ENCODE peak calls at places on chromosomes 2 and 18, in nine cellular contexts. One of them, this sample, is unnamed.

GRCh38 chr2:163662141-163662780 is 73.5 kb downstream of the FIGN start:
- DNase-seq in H9: no peak
- DNase-seq in lower lobe of right lung: no peak
- DNase-seq in CD8-positive, alpha-beta memory T cell: no peak
- DNase-seq in tibial artery: no peak
- DNase-seq in heart left ventricle: no peak
- DNase-seq in lung: no peak
- DNase-seq in endothelial cell of umbilical vein: no peak
- DNase-seq in MM.1S: no peak
- DNase-seq in this sample: no peak

GRCh38 chr2:126879348-126880261 is 19.1 kb upstream of the TEX51 start:
- DNase-seq in endothelial cell of umbilical vein: no peak
- DNase-seq in tibial artery: no peak
- DNase-seq in lung: no peak
- DNase-seq in heart left ventricle: no peak
- DNase-seq in CD8-positive, alpha-beta memory T cell: no peak
- DNase-seq in lower lobe of right lung: no peak
- DNase-seq in MM.1S: no peak
- DNase-seq in H9: peak; percentile 10
- DNase-seq in this sample: no peak

GRCh38 chr2:205012961-205013360 is 467.7 kb downstream of the PARD3B start:
- DNase-seq in heart left ventricle: no peak
- DNase-seq in lung: no peak
- DNase-seq in H9: no peak
- DNase-seq in MM.1S: no peak
- DNase-seq in endothelial cell of umbilical vein: no peak
- DNase-seq in lower lobe of right lung: no peak
- DNase-seq in CD8-positive, alpha-beta memory T cell: no peak
- DNase-seq in tibial artery: no peak
- DNase-seq in this sample: no peak

GRCh38 chr2:226673314-226673723 is 126.3 kb downstream of the IRS1 start:
- DNase-seq in tibial artery: no peak
- DNase-seq in lower lobe of right lung: no peak
- DNase-seq in lung: no peak
- DNase-seq in heart left ventricle: no peak
- DNase-seq in CD8-positive, alpha-beta memory T cell: no peak
- DNase-seq in MM.1S: no peak
- DNase-seq in endothelial cell of umbilical vein: no peak
- DNase-seq in H9: no peak
- DNase-seq in this sample: peak; percentile 83

GRCh38 chr2:173614265-173614930 is 259.7 kb downstream of the CDCA7 start:
- DNase-seq in lung: no peak
- DNase-seq in MM.1S: no peak
- DNase-seq in heart left ventricle: no peak
- DNase-seq in tibial artery: no peak
- DNase-seq in lower lobe of right lung: no peak
- DNase-seq in endothelial cell of umbilical vein: no peak
- DNase-seq in CD8-positive, alpha-beta memory T cell: no peak
- DNase-seq in H9: no peak
- DNase-seq in this sample: peak; percentile 51

GRCh38 chr2:85470850-85471800 is 52.6 kb downstream of the SH2D6 start:
- DNase-seq in tibial artery: no peak
- DNase-seq in H9: no peak
- DNase-seq in lung: no peak
- DNase-seq in lower lobe of right lung: no peak
- DNase-seq in MM.1S: no peak
- DNase-seq in endothelial cell of umbilical vein: peak; percentile 22
- DNase-seq in heart left ventricle: no peak
- DNase-seq in CD8-positive, alpha-beta memory T cell: no peak
- DNase-seq in this sample: peak; percentile 92

GRCh38 chr2:86393521-86394490 is 47.4 kb upstream of the KDM3A start:
- DNase-seq in H9: no peak
- DNase-seq in tibial artery: no peak
- DNase-seq in lung: peak; percentile 39
- DNase-seq in heart left ventricle: peak; percentile 38
- DNase-seq in lower lobe of right lung: peak; percentile 49
- DNase-seq in MM.1S: peak; percentile 34
- DNase-seq in endothelial cell of umbilical vein: peak; percentile 59
- DNase-seq in CD8-positive, alpha-beta memory T cell: no peak
- DNase-seq in this sample: peak; percentile 94

GRCh38 chr18:79944126-79944731 is 7.2 kb downstream of the SLC66A2 start:
- DNase-seq in H9: peak; percentile 28
- DNase-seq in lower lobe of right lung: peak; percentile 32
- DNase-seq in endothelial cell of umbilical vein: no peak
- DNase-seq in tibial artery: no peak
- DNase-seq in lung: no peak
- DNase-seq in MM.1S: no peak
- DNase-seq in CD8-positive, alpha-beta memory T cell: no peak
- DNase-seq in heart left ventricle: no peak
- DNase-seq in this sample: no peak

GRCh38 chr18:77071711-77072292 is 60.8 kb downstream of the MBP start:
- DNase-seq in MM.1S: no peak
- DNase-seq in H9: no peak
- DNase-seq in endothelial cell of umbilical vein: peak; percentile 90
- DNase-seq in tibial artery: no peak
- DNase-seq in lung: no peak
- DNase-seq in CD8-positive, alpha-beta memory T cell: peak; percentile 66
- DNase-seq in lower lobe of right lung: no peak
- DNase-seq in heart left ventricle: no peak
- DNase-seq in this sample: no peak

GRCh38 chr18:77069931-77070330 is 62.7 kb downstream of the MBP start:
- DNase-seq in heart left ventricle: no peak
- DNase-seq in lung: no peak
- DNase-seq in H9: no peak
- DNase-seq in lower lobe of right lung: no peak
- DNase-seq in CD8-positive, alpha-beta memory T cell: peak; percentile 51
- DNase-seq in MM.1S: no peak
- DNase-seq in tibial artery: no peak
- DNase-seq in endothelial cell of umbilical vein: no peak
- DNase-seq in this sample: no peak

GRCh38 chr18:77069482-77069881 is 63.1 kb downstream of the MBP start:
- DNase-seq in lung: no peak
- DNase-seq in endothelial cell of umbilical vein: no peak
- DNase-seq in CD8-positive, alpha-beta memory T cell: no peak
- DNase-seq in H9: no peak
- DNase-seq in MM.1S: no peak
- DNase-seq in lower lobe of right lung: no peak
- DNase-seq in heart left ventricle: no peak
- DNase-seq in tibial artery: no peak
- DNase-seq in this sample: no peak

GRCh38 chr18:77071061-77071460 is 61.5 kb downstream of the MBP start:
- DNase-seq in heart left ventricle: no peak
- DNase-seq in H9: no peak
- DNase-seq in MM.1S: no peak
- DNase-seq in lung: no peak
- DNase-seq in lower lobe of right lung: no peak
- DNase-seq in CD8-positive, alpha-beta memory T cell: no peak
- DNase-seq in endothelial cell of umbilical vein: no peak
- DNase-seq in tibial artery: no peak
- DNase-seq in this sample: no peak

DNA sequence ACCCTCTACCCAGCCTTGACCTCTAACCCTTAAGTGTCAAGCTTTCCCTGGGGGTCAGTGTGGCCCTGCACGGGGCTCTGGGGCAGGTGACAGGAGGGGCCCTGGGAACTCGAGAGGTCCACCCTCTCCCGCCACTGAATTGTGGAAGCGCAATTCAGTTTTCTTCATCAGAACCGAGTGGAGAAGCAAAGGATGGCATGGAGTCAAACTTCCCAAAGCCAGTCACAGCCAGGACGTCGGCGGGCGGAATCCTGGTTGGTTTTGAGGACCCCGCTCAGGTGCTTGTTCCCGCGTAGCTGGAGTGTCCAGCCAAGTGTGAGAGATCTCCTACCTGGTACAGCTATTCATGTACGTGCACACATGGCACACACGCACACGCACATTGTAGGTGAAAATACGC is 62.0 kb downstream of the MBP start:
- DNase-seq in MM.1S: no peak
- DNase-seq in endothelial cell of umbilical vein: no peak
- DNase-seq in tibial artery: no peak
- DNase-seq in CD8-positive, alpha-beta memory T cell: no peak
- DNase-seq in H9: no peak
- DNase-seq in lung: no peak
- DNase-seq in heart left ventricle: no peak
- DNase-seq in lower lobe of right lung: no peak
- DNase-seq in this sample: no peak
- H3K4me1 ChIP-seq in MM.1S: peaks cover 8% of the 10 kb centered on the region
- H3K4me1 ChIP-seq in endothelial cell of umbilical vein: peaks cover 59% of the 10 kb centered on the region
- H3K4me1 ChIP-seq in tibial artery: peaks cover 38% of the 10 kb centered on the region
- H3K4me1 ChIP-seq in CD8-positive, alpha-beta memory T cell: peaks cover 94% of the 10 kb centered on the region
- H3K4me1 ChIP-seq in H9: no peaks in the 10 kb centered on the region
- H3K4me1 ChIP-seq in lung: peaks cover 12% of the 10 kb centered on the region
- H3K4me1 ChIP-seq in heart left ventricle: peaks cover 48% of the 10 kb centered on the region
- H3K4me1 ChIP-seq in lower lobe of right lung: peaks cover 88% of the 10 kb centered on the region
- H3K4me1 ChIP-seq in this sample: peaks cover 4% of the 10 kb centered on the region

GRCh38 chr2:1995584-1995983 is 251.3 kb upstream of the PXDN start:
- DNase-seq in lower lobe of right lung: no peak
- DNase-seq in MM.1S: no peak
- DNase-seq in heart left ventricle: no peak
- DNase-seq in endothelial cell of umbilical vein: no peak
- DNase-seq in CD8-positive, alpha-beta memory T cell: no peak
- DNase-seq in H9: no peak
- DNase-seq in lung: no peak
- DNase-seq in tibial artery: no peak
- DNase-seq in this sample: no peak

GRCh38 chr2:1997409-1997808 is 253.1 kb upstream of the PXDN start:
- DNase-seq in tibial artery: no peak
- DNase-seq in lung: no peak
- DNase-seq in MM.1S: no peak
- DNase-seq in H9: no peak
- DNase-seq in heart left ventricle: no peak
- DNase-seq in endothelial cell of umbilical vein: no peak
- DNase-seq in CD8-positive, alpha-beta memory T cell: no peak
- DNase-seq in lower lobe of right lung: no peak
- DNase-seq in this sample: peak; percentile 97

GRCh38 chr2:1995987-1996386 is 251.7 kb upstream of the PXDN start:
- DNase-seq in CD8-positive, alpha-beta memory T cell: no peak
- DNase-seq in MM.1S: no peak
- DNase-seq in H9: no peak
- DNase-seq in endothelial cell of umbilical vein: no peak
- DNase-seq in heart left ventricle: no peak
- DNase-seq in lower lobe of right lung: no peak
- DNase-seq in tibial artery: no peak
- DNase-seq in lung: no peak
- DNase-seq in this sample: no peak

GRCh38 chr2:1993711-1994682 is 249.7 kb upstream of the PXDN start:
- DNase-seq in H9: no peak
- DNase-seq in lung: no peak
- DNase-seq in MM.1S: no peak
- DNase-seq in heart left ventricle: no peak
- DNase-seq in CD8-positive, alpha-beta memory T cell: no peak
- DNase-seq in lower lobe of right lung: no peak
- DNase-seq in tibial artery: no peak
- DNase-seq in endothelial cell of umbilical vein: peak; percentile 1
- DNase-seq in this sample: no peak

GRCh38 chr2:1995086-1995485 is 250.8 kb upstream of the PXDN start:
- DNase-seq in lower lobe of right lung: no peak
- DNase-seq in tibial artery: no peak
- DNase-seq in H9: no peak
- DNase-seq in heart left ventricle: no peak
- DNase-seq in endothelial cell of umbilical vein: no peak
- DNase-seq in MM.1S: no peak
- DNase-seq in lung: no peak
- DNase-seq in CD8-positive, alpha-beta memory T cell: no peak
- DNase-seq in this sample: no peak
- H3K4me1 ChIP-seq in lower lobe of right lung: no peaks in the 10 kb centered on the region
- H3K4me1 ChIP-seq in tibial artery: no peaks in the 10 kb centered on the region
- H3K4me1 ChIP-seq in H9: no peaks in the 10 kb centered on the region
- H3K4me1 ChIP-seq in heart left ventricle: peaks cover 8% of the 10 kb centered on the region
- H3K4me1 ChIP-seq in endothelial cell of umbilical vein: no peaks in the 10 kb centered on the region
- H3K4me1 ChIP-seq in MM.1S: no peaks in the 10 kb centered on the region
- H3K4me1 ChIP-seq in lung: no peaks in the 10 kb centered on the region
- H3K4me1 ChIP-seq in CD8-positive, alpha-beta memory T cell: peaks cover 16% of the 10 kb centered on the region
- H3K4me1 ChIP-seq in this sample: no peaks in the 10 kb centered on the region

GRCh38 chr2:177275671-177276070 is 11.1 kb upstream of the NFE2L2 start:
- DNase-seq in tibial artery: no peak
- DNase-seq in H9: no peak
- DNase-seq in lower lobe of right lung: no peak
- DNase-seq in lung: no peak
- DNase-seq in endothelial cell of umbilical vein: peak; percentile 61
- DNase-seq in CD8-positive, alpha-beta memory T cell: no peak
- DNase-seq in heart left ventricle: no peak
- DNase-seq in MM.1S: no peak
- DNase-seq in this sample: no peak
- H3K4me1 ChIP-seq in tibial artery: peaks cover 19% of the 10 kb centered on the region
- H3K4me1 ChIP-seq in H9: no peaks in the 10 kb centered on the region
- H3K4me1 ChIP-seq in lower lobe of right lung: no peaks in the 10 kb centered on the region
- H3K4me1 ChIP-seq in lung: peaks cover 4% of the 10 kb centered on the region
- H3K4me1 ChIP-seq in endothelial cell of umbilical vein: peaks cover 25% of the 10 kb centered on the region
- H3K4me1 ChIP-seq in CD8-positive, alpha-beta memory T cell: no peaks in the 10 kb centered on the region
- H3K4me1 ChIP-seq in heart left ventricle: peaks cover 12% of the 10 kb centered on the region
- H3K4me1 ChIP-seq in MM.1S: peaks cover 11% of the 10 kb centered on the region
- H3K4me1 ChIP-seq in this sample: no peaks in the 10 kb centered on the region

GRCh38 chr2:237323656-237324055 is 90.3 kb downstream of the COL6A3 start:
- DNase-seq in H9: no peak
- DNase-seq in tibial artery: no peak
- DNase-seq in heart left ventricle: no peak
- DNase-seq in lower lobe of right lung: no peak
- DNase-seq in MM.1S: no peak
- DNase-seq in endothelial cell of umbilical vein: no peak
- DNase-seq in CD8-positive, alpha-beta memory T cell: no peak
- DNase-seq in lung: no peak
- DNase-seq in this sample: no peak

GRCh38 chr2:237324446-237325236 is 89.3 kb downstream of the COL6A3 start:
- DNase-seq in lung: no peak
- DNase-seq in tibial artery: no peak
- DNase-seq in lower lobe of right lung: no peak
- DNase-seq in CD8-positive, alpha-beta memory T cell: no peak
- DNase-seq in MM.1S: no peak
- DNase-seq in endothelial cell of umbilical vein: no peak
- DNase-seq in H9: no peak
- DNase-seq in heart left ventricle: no peak
- DNase-seq in this sample: no peak

GRCh38 chr2:237321746-237322145 is 92.2 kb downstream of the COL6A3 start:
- DNase-seq in heart left ventricle: no peak
- DNase-seq in H9: no peak
- DNase-seq in CD8-positive, alpha-beta memory T cell: no peak
- DNase-seq in endothelial cell of umbilical vein: no peak
- DNase-seq in MM.1S: no peak
- DNase-seq in tibial artery: no peak
- DNase-seq in lower lobe of right lung: no peak
- DNase-seq in lung: no peak
- DNase-seq in this sample: no peak

GRCh38 chr2:237320801-237321563 is 93.0 kb downstream of the COL6A3 start:
- DNase-seq in lung: no peak
- DNase-seq in endothelial cell of umbilical vein: no peak
- DNase-seq in H9: no peak
- DNase-seq in MM.1S: no peak
- DNase-seq in heart left ventricle: peak; percentile 67
- DNase-seq in CD8-positive, alpha-beta memory T cell: no peak
- DNase-seq in lower lobe of right lung: no peak
- DNase-seq in tibial artery: peak; percentile 92
- DNase-seq in this sample: no peak

DNA sequence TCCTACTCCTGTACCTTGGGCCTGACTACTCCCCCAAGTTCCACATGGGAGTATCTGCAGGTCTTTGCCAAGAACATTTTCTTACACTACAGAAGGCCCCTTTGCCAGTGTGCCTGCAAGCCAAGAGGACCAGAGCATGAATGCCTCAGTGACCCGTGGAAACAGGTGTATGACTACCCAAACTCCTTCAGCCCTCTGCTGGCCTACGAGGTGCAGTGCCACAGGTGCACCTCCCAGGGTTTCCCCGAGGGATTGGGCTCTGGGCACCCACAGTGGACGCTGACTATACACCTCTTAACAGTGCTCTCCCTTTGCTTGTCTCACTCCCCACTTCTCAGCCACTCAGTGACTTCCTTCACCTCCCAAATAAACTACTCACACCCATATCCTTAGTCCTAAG is 91.4 kb downstream of the COL6A3 start:
- DNase-seq in CD8-positive, alpha-beta memory T cell: no peak
- DNase-seq in lung: no peak
- DNase-seq in H9: peak; percentile 59
- DNase-seq in lower lobe of right lung: no peak
- DNase-seq in MM.1S: peak; percentile 28
- DNase-seq in heart left ventricle: no peak
- DNase-seq in endothelial cell of umbilical vein: no peak
- DNase-seq in tibial artery: no peak
- DNase-seq in this sample: peak; percentile 59
- H3K4me1 ChIP-seq in CD8-positive, alpha-beta memory T cell: no peaks in the 10 kb centered on the region
- H3K4me1 ChIP-seq in lung: no peaks in the 10 kb centered on the region
- H3K4me1 ChIP-seq in H9: no peaks in the 10 kb centered on the region
- H3K4me1 ChIP-seq in lower lobe of right lung: peaks cover 6% of the 10 kb centered on the region
- H3K4me1 ChIP-seq in MM.1S: no peaks in the 10 kb centered on the region
- H3K4me1 ChIP-seq in heart left ventricle: peaks cover 5% of the 10 kb centered on the region
- H3K4me1 ChIP-seq in endothelial cell of umbilical vein: no peaks in the 10 kb centered on the region
- H3K4me1 ChIP-seq in tibial artery: peaks cover 61% of the 10 kb centered on the region
- H3K4me1 ChIP-seq in this sample: peaks cover 2% of the 10 kb centered on the region

This sample was measured in small intestine.